ENCODE peak calls at places on chromosomes 1 and 21, in six cellular contexts. F is WTC11; Q is IMR-90; S is ovary; V is CD4-positive, alpha-beta T cell; R is AG10803. Z is an unnamed sample.

GRCh38 chr1:151989131-151989868 is 4.4 kb downstream of the S100A10 start:
- DNase-seq in F (no peak), Q (peak), S (peak), V (peak), R (peak), Z (peak)

GRCh38 chr1:21783679-21784603 is 992 bp upstream of the USP48 start:
- DNase-seq in F (peak), Q (peak), S (peak), V (no peak), R (peak), Z (peak)

GRCh38 chr1:25182629-25183028 is 49.7 kb downstream of the SYF2 start:
- DNase-seq in F (no peak), Q (peak), S (no peak), V (peak), R (peak), Z (peak)

GRCh38 chr1:151638812-151639211 is 27.0 kb downstream of the SNX27 start:
- DNase-seq in F (no peak), Q (no peak), S (no peak), V (no peak), R (no peak), Z (no peak)

GRCh38 chr1:11979818-11980675 is at the start of gene MFN2:
- DNase-seq in F (peak), Q (peak), S (peak), V (peak), R (peak), Z (peak)

GRCh38 chr1:159996653-159997052 is 35.1 kb downstream of the PIGM start:
- DNase-seq in F (no peak), Q (peak), S (no peak), V (no peak), R (peak), Z (peak)

GRCh38 chr1:68384872-68385390 is 64.8 kb downstream of the RPE65 start:
- DNase-seq in F (no peak), Q (peak), S (no peak), V (no peak), R (peak), Z (peak)

GRCh38 chr1:33222381-33222780 is 33.9 kb upstream of the ZNF362 start:
- DNase-seq in F (no peak), Q (no peak), S (no peak), V (no peak), R (no peak), Z (no peak)

GRCh38 chr1:24015226-24016210 is 35.4 kb upstream of the SRSF10 start:
- DNase-seq in F (no peak), Q (peak), S (no peak), V (no peak), R (peak), Z (peak)

GRCh38 chr1:8482844-8483436 is 165.0 kb downstream of the SLC45A1 start:
- DNase-seq in F (no peak), Q (peak), S (no peak), V (no peak), R (peak), Z (peak)

GRCh38 chr1:2832506-2833453 is 31.3 kb upstream of the TTC34 start:
- DNase-seq in F (no peak), Q (no peak), S (no peak), V (no peak), R (no peak), Z (no peak)

GRCh38 chr1:64387382-64388066 is 82.4 kb upstream of the CACHD1 start:
- DNase-seq in F (no peak), Q (no peak), S (peak), V (no peak), R (no peak), Z (no peak)

GRCh38 chr1:8678688-8679410 is 138.6 kb downstream of the RERE start:
- DNase-seq in F (no peak), Q (no peak), S (no peak), V (no peak), R (no peak), Z (no peak)

GRCh38 chr1:165539306-165539705 is 4.5 kb upstream of the LRRC52 start:
- DNase-seq in F (no peak), Q (no peak), S (no peak), V (no peak), R (peak), Z (no peak)

GRCh38 chr1:212291505-212292134 is 6.4 kb downstream of the PPP2R5A start:
- DNase-seq in F (no peak), Q (peak), S (no peak), V (no peak), R (peak), Z (peak)

GRCh38 chr1:228963795-228964177 is 228.5 kb downstream of the RHOU start:
- DNase-seq in F (no peak), Q (no peak), S (peak), V (no peak), R (no peak), Z (no peak)

GRCh38 chr1:69791311-69791710 is 223.6 kb downstream of the LRRC7 start:
- DNase-seq in F (no peak), Q (no peak), S (no peak), V (no peak), R (peak), Z (no peak)

GRCh38 chr1:37006132-37006868 is 28.0 kb downstream of the GRIK3 start:
- DNase-seq in F (no peak), Q (no peak), S (no peak), V (no peak), R (no peak), Z (no peak)

GRCh38 chr21:37357691-37358090 is 8.9 kb upstream of the DYRK1A start:
- DNase-seq in F (no peak), Q (no peak), S (no peak), V (no peak), R (no peak), Z (no peak)

GRCh38 chr1:97875996-97876395 is 44.8 kb downstream of the DPYD start:
- DNase-seq in F (no peak), Q (peak), S (no peak), V (no peak), R (peak), Z (peak)

GRCh38 chr1:169699769-169700168 is 11.7 kb downstream of the SELL start:
- DNase-seq in F (no peak), Q (no peak), S (no peak), V (no peak), R (no peak), Z (no peak)

GRCh38 chr1:233061265-233061664 is 110.9 kb downstream of the NTPCR start:
- DNase-seq in F (no peak), Q (no peak), S (no peak), V (no peak), R (no peak), Z (no peak)

GRCh38 chr1:23727362-23727811 is 15.9 kb upstream of the ELOA start:
- DNase-seq in F (no peak), Q (peak), S (peak), V (no peak), R (peak), Z (no peak)

GRCh38 chr1:226436472-226436854 is 28.6 kb upstream of the PARP1 start:
- DNase-seq in F (no peak), Q (no peak), S (no peak), V (no peak), R (no peak), Z (no peak)

GRCh38 chr1:218529691-218530310 is 184.7 kb downstream of the TGFB2 start:
- DNase-seq in F (no peak), Q (peak), S (no peak), V (no peak), R (no peak), Z (no peak)

GRCh38 chr1:209486861-209487260 is 96.7 kb upstream of the CAMK1G start:
- DNase-seq in F (no peak), Q (peak), S (no peak), V (no peak), R (peak), Z (no peak)

GRCh38 chr1:23638786-23639241 is 52.8 kb upstream of the RPL11 start:
- DNase-seq in F (no peak), Q (peak), S (no peak), V (no peak), R (no peak), Z (no peak)

GRCh38 chr1:63157085-63157484 is 165.3 kb upstream of the FOXD3 start:
- DNase-seq in F (no peak), Q (no peak), S (no peak), V (no peak), R (no peak), Z (no peak)

GRCh38 chr1:1293258-1293617 is 13.0 kb downstream of the SCNN1D start:
- DNase-seq in F (no peak), Q (no peak), S (no peak), V (no peak), R (no peak), Z (no peak)

GRCh38 chr1:1291023-1291528 is 10.8 kb downstream of the SCNN1D start:
- DNase-seq in F (no peak), Q (no peak), S (peak), V (no peak), R (no peak), Z (no peak)

GRCh38 chr1:1292851-1293250 is 12.6 kb downstream of the SCNN1D start:
- DNase-seq in F (no peak), Q (no peak), S (peak), V (no peak), R (no peak), Z (no peak)

GRCh38 chr1:1292442-1292779 is 12.2 kb downstream of the SCNN1D start:
- DNase-seq in F (no peak), Q (no peak), S (peak), V (no peak), R (no peak), Z (no peak)

DNA sequence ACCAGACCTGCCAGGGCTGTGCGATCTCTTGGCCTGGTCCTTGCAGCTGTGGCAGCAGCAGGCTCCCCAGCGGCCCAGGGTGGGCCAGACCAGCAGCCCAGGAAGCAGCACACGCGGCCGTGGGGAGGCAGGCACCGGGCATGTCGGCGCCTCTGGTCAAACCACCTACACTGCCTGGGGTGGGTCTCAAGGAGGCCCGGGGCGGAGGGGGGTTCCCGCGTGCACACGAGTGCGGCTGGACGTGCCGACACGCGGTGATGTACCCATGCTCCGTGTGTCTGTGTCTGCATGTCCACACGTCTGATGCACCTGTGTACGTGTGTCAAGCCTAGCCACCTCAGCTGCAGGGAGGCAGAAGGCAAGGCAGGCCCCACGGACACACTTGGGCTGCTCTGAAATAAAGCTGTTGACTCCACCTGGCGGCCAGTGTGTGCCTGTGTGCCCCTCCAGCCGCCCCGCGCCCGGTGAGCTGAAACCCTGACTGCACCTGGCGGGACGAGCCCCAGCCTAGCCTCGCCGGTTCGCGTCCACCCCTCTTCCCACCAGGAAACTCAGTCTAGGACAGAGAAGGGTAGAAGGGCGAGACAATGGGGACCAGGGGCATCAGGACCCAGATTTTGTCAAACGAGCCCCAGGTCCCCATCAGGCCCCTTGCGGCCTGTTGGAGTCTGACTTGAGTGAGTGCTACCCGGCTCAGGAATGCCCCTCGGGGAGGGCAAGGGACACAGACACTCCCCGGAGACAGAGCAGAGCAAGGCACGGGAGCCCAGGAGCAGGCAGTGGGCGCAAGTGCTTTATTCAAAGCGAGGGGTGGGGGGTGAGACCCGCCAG is 11.6 kb downstream of the SCNN1D start:
- DNase-seq in F (peak), Q (peak), S (peak), V (peak), R (peak), Z (peak)
- TF ChIP-seq CTCF in F (peak), Q (peak), S (peak), V (peak), R (peak), Z (peak)

GRCh38 chr1:53838654-53838974 is 518 bp upstream of the NDC1 start:
- DNase-seq in F (no peak), Q (no peak), S (no peak), V (no peak), R (no peak), Z (no peak)

GRCh38 chr1:53835491-53835890 is 2.6 kb downstream of the NDC1 start:
- DNase-seq in F (no peak), Q (peak), S (no peak), V (no peak), R (no peak), Z (peak)

GRCh38 chr1:53834776-53835175 is 3.3 kb downstream of the NDC1 start:
- DNase-seq in F (no peak), Q (no peak), S (no peak), V (no peak), R (no peak), Z (no peak)

GRCh38 chr1:53842347-53842746 is 4.3 kb upstream of the NDC1 start:
- DNase-seq in F (no peak), Q (no peak), S (no peak), V (no peak), R (no peak), Z (no peak)

DNA sequence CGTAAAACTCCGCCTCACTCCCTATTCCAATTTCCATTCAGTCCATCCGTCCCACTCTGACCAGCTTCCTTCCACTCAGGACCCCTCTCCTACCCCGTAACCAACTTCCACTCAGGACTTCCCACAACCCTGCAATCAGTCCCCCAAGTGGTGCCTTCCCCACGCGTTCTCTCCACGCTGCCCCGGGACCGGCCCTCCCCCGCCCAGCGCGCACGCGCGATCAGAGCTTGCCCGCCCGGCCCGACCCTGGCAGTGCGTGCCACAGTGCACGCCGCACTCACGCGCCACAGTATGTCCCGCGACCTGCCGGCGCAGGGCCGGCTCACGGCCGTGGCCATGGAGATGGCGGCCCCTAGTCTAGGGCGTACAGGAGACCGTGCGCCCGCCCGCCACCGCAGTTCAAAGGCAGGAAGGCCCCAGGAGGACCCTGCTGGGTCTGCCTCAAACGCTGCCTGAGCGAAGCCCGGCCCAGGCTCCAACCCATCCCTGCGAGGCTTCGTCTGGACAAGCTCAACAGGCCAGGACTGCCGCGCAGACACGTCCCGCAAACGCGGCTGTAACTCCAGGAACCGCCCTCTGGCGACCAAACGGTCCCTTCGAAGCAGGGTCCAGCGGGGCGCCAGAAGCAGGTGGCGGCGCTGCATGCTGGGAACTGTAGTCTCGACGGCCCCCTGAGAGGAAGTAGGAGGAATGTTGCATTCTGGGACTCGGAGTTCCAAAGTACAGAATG is at the start of gene NDC1:
- DNase-seq in F (peak), Q (peak), S (peak), V (peak), R (peak), Z (peak)
- TF ChIP-seq CTCF in F (no peak), Q (peak), S (no peak), V (no peak), R (peak), Z (peak)

GRCh38 chr1:196891251-196891650 is 3.4 kb downstream of the CFHR4 start:
- DNase-seq in F (no peak), Q (no peak), S (no peak), V (no peak), R (no peak), Z (no peak)

GRCh38 chr1:196896355-196896754 is 8.5 kb downstream of the CFHR4 start:
- DNase-seq in F (no peak), Q (no peak), S (no peak), V (no peak), R (peak), Z (no peak)

GRCh38 chr1:196887515-196888239 is at the start of gene CFHR4:
- DNase-seq in F (no peak), Q (no peak), S (no peak), V (no peak), R (no peak), Z (no peak)

GRCh38 chr1:196890668-196891067 is 2.8 kb downstream of the CFHR4 start:
- DNase-seq in F (no peak), Q (no peak), S (no peak), V (no peak), R (no peak), Z (no peak)
- TF ChIP-seq CTCF in F (no peak), Q (no peak), S (no peak), V (no peak), R (no peak), Z (no peak)

GRCh38 chr1:93078935-93079654 is at the start of gene MTF2:
- DNase-seq in F (peak), Q (peak), S (peak), V (peak), R (peak), Z (peak)
- TF ChIP-seq CTCF in F (no peak), Q (no peak), S (no peak), V (no peak), R (no peak), Z (no peak)

GRCh38 chr1:14571810-14572767 is 26.4 kb upstream of the KAZN start:
- DNase-seq in F (peak), Q (no peak), S (no peak), V (no peak), R (no peak), Z (no peak)
- TF ChIP-seq CTCF in F (peak), Q (no peak), S (no peak), V (no peak), R (peak), Z (peak)

GRCh38 chr1:40662864-40663263 is 2.6 kb downstream of the RIMS3 start:
- DNase-seq in F (no peak), Q (peak), S (no peak), V (no peak), R (peak), Z (peak)

GRCh38 chr1:40661678-40662077 is 3.8 kb downstream of the RIMS3 start:
- DNase-seq in F (no peak), Q (no peak), S (no peak), V (no peak), R (no peak), Z (no peak)

GRCh38 chr1:40663324-40664166 is 1.9 kb downstream of the RIMS3 start:
- DNase-seq in F (peak), Q (no peak), S (no peak), V (no peak), R (no peak), Z (no peak)

GRCh38 chr1:40664167-40664537 is 1.3 kb downstream of the RIMS3 start:
- DNase-seq in F (no peak), Q (no peak), S (no peak), V (no peak), R (no peak), Z (no peak)

DNA sequence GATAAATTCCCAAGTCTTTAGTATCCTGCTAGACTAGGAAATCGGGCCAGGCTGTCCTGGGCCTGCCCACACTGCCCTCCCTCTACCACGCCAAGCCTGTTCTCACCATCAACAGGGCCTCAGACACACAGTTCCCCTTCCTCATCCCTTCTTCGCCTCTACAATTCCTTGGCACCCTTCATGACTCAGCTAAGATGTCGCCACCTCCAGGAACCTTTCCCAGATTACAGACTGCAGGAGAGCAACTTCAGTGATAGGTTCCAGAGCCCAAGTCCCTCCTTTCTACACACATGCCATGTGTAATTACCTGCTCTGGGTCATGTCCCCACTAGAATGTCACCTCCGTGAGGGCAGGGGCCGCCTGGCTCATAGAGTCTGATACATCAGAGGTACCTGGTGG is 3.3 kb downstream of the RIMS3 start:
- DNase-seq in F (no peak), Q (no peak), S (no peak), V (no peak), R (no peak), Z (no peak)
- TF ChIP-seq CTCF in F (no peak), Q (no peak), S (no peak), V (no peak), R (no peak), Z (no peak)

DNA sequence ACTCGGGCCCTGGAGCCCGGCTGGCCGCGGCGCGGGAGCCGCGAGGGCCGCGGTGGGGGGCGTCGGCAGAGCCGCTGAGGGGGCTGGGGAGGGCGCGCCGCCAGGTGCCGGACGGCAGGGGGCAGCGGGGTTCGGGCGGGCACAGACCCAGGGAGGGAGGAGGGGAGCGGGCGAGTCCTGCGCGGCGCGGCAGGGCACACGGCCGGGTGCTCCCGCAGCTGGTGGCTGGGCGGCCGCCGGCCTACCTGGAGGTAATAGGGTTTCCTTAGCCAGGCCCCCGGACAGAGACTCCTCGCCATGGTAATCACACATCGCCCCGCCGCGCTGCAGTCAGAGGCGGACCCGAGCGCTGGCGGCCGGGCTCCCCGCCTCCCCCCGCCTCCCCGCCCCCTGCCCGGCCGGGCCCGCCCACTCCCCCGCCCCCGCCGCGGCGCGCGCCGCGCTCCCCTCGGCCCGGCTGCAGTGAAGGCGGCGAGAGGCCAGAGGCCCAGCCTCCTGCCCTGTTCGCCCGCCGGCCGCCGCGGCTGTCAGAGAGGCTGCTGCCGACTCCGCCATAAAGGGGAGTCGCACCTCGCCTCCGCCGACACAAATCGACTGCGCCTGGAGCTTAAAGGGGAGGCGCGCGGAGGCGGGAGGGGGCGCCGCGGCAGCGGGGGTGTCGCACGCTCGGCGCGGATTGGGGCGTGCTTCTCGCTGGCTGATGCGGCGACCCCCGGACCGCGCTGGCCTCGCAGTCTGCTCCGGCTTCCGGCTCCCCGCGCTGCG is at the start of gene DIPK1A:
- DNase-seq in F (peak), Q (peak), S (peak), V (peak), R (peak), Z (peak)
- TF ChIP-seq CTCF in F (no peak), Q (peak), S (no peak), V (no peak), R (no peak), Z (no peak)